ENCODE peak calls at places on chromosome 6, in four cellular contexts. F, Q, P and L are unnamed samples.
A peak's percentile ranks its signal among the peaks of the same experiment; 100 is the strongest.

GRCh38 chr6:139686308-139686707 is 311.9 kb upstream of the CITED2 start:
- DNase-seq in F (no peak), Q (no peak), P (no peak), L (no peak)

GRCh38 chr6:41939848-41940758 is 1.5 kb downstream of the CCND3 start:
- DNase-seq in F (no peak), Q (no peak), P (peak; percentile 24), L (peak; percentile 44)

GRCh38 chr6:149380523-149380922 is 19.5 kb upstream of the SUMO4 start:
- DNase-seq in Q (no peak), F (no peak), P (no peak), L (no peak)

GRCh38 chr6:116287668-116288282 is 8.0 kb upstream of the TSPYL1 start:
- DNase-seq in Q (no peak), P (peak; percentile 75), F (no peak), L (no peak)

GRCh38 chr6:105179244-105180065 is at the start of gene POPDC3:
- DNase-seq in Q (no peak), F (no peak), P (peak; percentile 82), L (peak; percentile 69)

GRCh38 chr6:78253618-78254017 is 600.8 kb downstream of the MEI4 start:
- DNase-seq in P (no peak), Q (no peak), F (no peak), L (no peak)

GRCh38 chr6:4344317-4344899 is 209.0 kb upstream of the ECI2 start:
- DNase-seq in Q (no peak), F (no peak), P (no peak), L (no peak)

GRCh38 chr6:170073846-170074245 is 217.0 kb downstream of the DLL1 start:
- DNase-seq in Q (no peak), P (no peak), F (no peak), L (no peak)

GRCh38 chr6:40715501-40716403 is 128.6 kb upstream of the LRFN2 start:
- DNase-seq in Q (no peak), F (no peak), P (no peak), L (no peak)

GRCh38 chr6:26284537-26285142 is 80.4 kb upstream of the BTN3A2 start:
- DNase-seq in Q (peak; percentile 47), F (peak; percentile 49), P (peak; percentile 81), L (peak; percentile 50)

GRCh38 chr6:47363736-47364135 is 54.0 kb upstream of the TNFRSF21 start:
- DNase-seq in Q (no peak), F (no peak), P (peak; percentile 15), L (no peak)

GRCh38 chr6:137218473-137218916 is 690 bp downstream of the IFNGR1 start:
- DNase-seq in P (peak; percentile 24), Q (peak; percentile 57), F (peak; percentile 37), L (peak; percentile 9)

GRCh38 chr6:88858455-88858854 is 105.0 kb downstream of the RNGTT start:
- DNase-seq in F (no peak), P (no peak), Q (no peak), L (no peak)

GRCh38 chr6:158784505-158784904 is 34.7 kb downstream of the EZR start:
- DNase-seq in F (peak; percentile 48), Q (no peak), P (no peak), L (no peak)

GRCh38 chr6:166642646-166643045 is 15.6 kb upstream of the RPS6KA2 start:
- DNase-seq in F (no peak), Q (no peak), P (no peak), L (no peak)

GRCh38 chr6:21873562-21873961 is 280.0 kb downstream of the SOX4 start:
- DNase-seq in Q (no peak), F (no peak), P (no peak), L (no peak)

GRCh38 chr6:47343631-47344421 is 34.1 kb upstream of the TNFRSF21 start:
- DNase-seq in F (no peak), Q (no peak), P (no peak), L (no peak)

GRCh38 chr6:21228411-21228810 is 365.1 kb upstream of the SOX4 start:
- DNase-seq in F (no peak), P (no peak), Q (no peak), L (no peak)

GRCh38 chr6:30685157-30685976 is 1.1 kb downstream of the PPP1R18 start:
- DNase-seq in P (peak; percentile 48), F (no peak), Q (no peak), L (no peak)
- TF ChIP-seq CTCF in P (peak; percentile 31), F (no peak), Q (no peak), L (no peak)

GRCh38 chr6:85677243-85677956 is 34.7 kb upstream of the SYNCRIP start:
- DNase-seq in P (no peak), Q (no peak), F (no peak), L (no peak)
- TF ChIP-seq CTCF in P (no peak), Q (no peak), F (no peak), L (no peak)

GRCh38 chr6:17013701-17014100 is 88.1 kb upstream of the STMND1 start:
- DNase-seq in F (no peak), Q (no peak), P (no peak), L (no peak)
- TF ChIP-seq CTCF in F (no peak), Q (no peak), P (no peak), L (no peak)

DNA sequence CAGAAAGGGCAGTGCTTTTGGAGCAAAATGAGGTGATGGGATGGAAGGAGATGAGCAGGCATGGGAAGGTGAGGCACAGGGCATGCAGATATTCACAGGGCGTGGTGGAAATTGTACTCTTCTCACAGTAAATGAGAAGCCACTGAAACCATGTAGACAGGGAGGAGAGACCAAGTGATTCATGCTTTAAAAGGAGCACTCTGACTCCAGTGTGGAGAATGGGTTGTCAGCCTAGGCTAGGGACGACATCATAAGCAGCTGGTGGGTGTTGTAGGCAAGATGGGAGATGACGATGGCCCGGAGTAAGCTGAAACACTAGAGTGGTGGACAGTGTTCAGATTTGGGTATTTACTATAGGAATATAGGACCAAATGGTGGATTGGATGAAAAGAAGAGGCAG is 18.4 kb downstream of the PDE7B start:
- DNase-seq in Q (no peak), F (no peak), P (no peak), L (no peak)
- TF ChIP-seq CTCF in Q (no peak), F (no peak), P (no peak), L (no peak)

GRCh38 chr6:32393660-32394420 is 13.1 kb downstream of the BTNL2 start:
- DNase-seq in Q (no peak), P (no peak), F (no peak), L (no peak)
- TF ChIP-seq CTCF in Q (no peak), P (peak; percentile 9), F (no peak), L (no peak)

GRCh38 chr6:130903602-130904001 is 76.4 kb downstream of the SMLR1 start:
- DNase-seq in F (no peak), Q (no peak), P (no peak), L (no peak)

GRCh38 chr6:130895516-130895915 is 68.3 kb downstream of the SMLR1 start:
- DNase-seq in Q (no peak), P (no peak), F (no peak), L (no peak)

GRCh38 chr6:130903007-130903406 is 75.8 kb downstream of the SMLR1 start:
- DNase-seq in P (no peak), Q (no peak), F (no peak), L (no peak)

GRCh38 chr6:130896249-130896648 is 69.0 kb downstream of the SMLR1 start:
- DNase-seq in Q (no peak), F (peak; percentile 38), P (no peak), L (no peak)

DNA sequence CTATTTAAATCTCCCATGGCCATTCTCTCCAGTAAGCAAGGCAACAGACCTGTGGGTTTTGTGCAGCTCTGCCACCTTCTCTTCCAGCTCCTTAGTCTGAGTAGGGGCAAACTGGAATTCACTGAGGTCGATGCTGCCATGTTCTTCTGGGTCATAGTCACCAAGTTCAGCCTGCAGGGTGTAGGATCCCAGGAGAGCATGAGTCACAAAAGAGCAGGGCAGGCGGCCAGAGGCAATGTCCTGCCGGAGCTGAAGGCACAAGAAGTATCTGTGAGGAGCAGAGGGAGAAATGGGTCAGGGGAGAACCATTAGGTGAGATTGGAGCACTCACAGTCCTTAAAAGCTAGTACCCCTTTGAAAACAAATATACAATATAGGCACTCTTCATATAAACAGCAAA is 73.7 kb downstream of the SMLR1 start:
- DNase-seq in F (no peak), Q (no peak), P (no peak), L (no peak)
- TF ChIP-seq CTCF in F (no peak), Q (no peak), P (no peak), L (no peak)

GRCh38 chr6:30688569-30688968 is 2.1 kb upstream of the PPP1R18 start:
- DNase-seq in P (no peak), Q (no peak), F (no peak), L (no peak)

GRCh38 chr6:30689022-30689865 is 1.5 kb downstream of the NRM start:
- DNase-seq in F (no peak), Q (no peak), P (no peak), L (no peak)

GRCh38 chr6:30686908-30687658 is 638 bp upstream of the PPP1R18 start:
- DNase-seq in P (peak; percentile 84), F (peak; percentile 86), Q (peak; percentile 90), L (peak; percentile 92)

GRCh38 chr6:30685977-30686907 is at the start of gene PPP1R18:
- DNase-seq in F (peak; percentile 73), P (peak; percentile 69), Q (peak; percentile 75), L (peak; percentile 66)

GRCh38 chr6:30687659-30688431 is 1.4 kb upstream of the PPP1R18 start:
- DNase-seq in P (peak; percentile 67), Q (peak; percentile 41), F (no peak), L (no peak)
- TF ChIP-seq CTCF in P (peak; percentile 39), Q (no peak), F (no peak), L (no peak)